ENCODE peak calls at places on chromosomes 4 and X, in eight cellular contexts. W, V, Q, T, X, G, N and K are unnamed samples.

GRCh38 chrX:65871671-65872311 is 168.1 kb downstream of the VSIG4 start:
- DNase-seq in W (no peak), V (no peak), Q (peak), T (peak), X (no peak), G (no peak), N (peak), K (no peak)

GRCh38 chr4:145433684-145434083 is 48.0 kb upstream of the SMAD1 start:
- DNase-seq in W (no peak), V (no peak), Q (no peak), T (no peak), X (no peak), G (no peak), N (no peak), K (no peak)

GRCh38 chrX:27746516-27746915 is 61.3 kb upstream of the MAGEB10 start:
- DNase-seq in W (no peak), V (no peak), Q (no peak), T (no peak), X (no peak), G (no peak), N (no peak), K (no peak)

GRCh38 chr4:6727081-6727942 is 11.3 kb downstream of the BLOC1S4 start:
- DNase-seq in W (no peak), V (no peak), Q (no peak), T (no peak), X (no peak), G (no peak), N (peak), K (no peak)

GRCh38 chrX:140180585-140180984 is 215.3 kb upstream of the CXorf66 start:
- DNase-seq in W (no peak), V (peak), Q (no peak), T (no peak), X (no peak), G (peak), N (peak), K (no peak)

GRCh38 chr4:103095080-103095479 is 4.6 kb downstream of the BDH2 start:
- DNase-seq in W (no peak), V (no peak), Q (no peak), T (no peak), X (no peak), G (no peak), N (no peak), K (no peak)

GRCh38 chrX:47771473-47771872 is 65.2 kb upstream of the ZNF81 start:
- DNase-seq in W (no peak), V (no peak), Q (no peak), T (no peak), X (no peak), G (no peak), N (no peak), K (no peak)

GRCh38 chr4:184066584-184067300 is 150.9 kb downstream of the ENPP6 start:
- DNase-seq in W (no peak), V (no peak), Q (no peak), T (no peak), X (no peak), G (no peak), N (no peak), K (no peak)

GRCh38 chrX:133593531-133593930 is 178.2 kb upstream of the GPC4 start:
- DNase-seq in W (no peak), V (no peak), Q (no peak), T (no peak), X (no peak), G (no peak), N (no peak), K (no peak)

GRCh38 chr4:15714141-15714540 is 11.3 kb downstream of the BST1 start:
- DNase-seq in W (no peak), V (no peak), Q (no peak), T (no peak), X (no peak), G (no peak), N (no peak), K (no peak)

GRCh38 chr4:161254375-161254774 is 909.4 kb downstream of the FSTL5 start:
- DNase-seq in W (no peak), V (no peak), Q (peak), T (no peak), X (no peak), G (no peak), N (no peak), K (no peak)

GRCh38 chrX:110915120-110915519 is 119.5 kb upstream of the CHRDL1 start:
- DNase-seq in W (peak), V (peak), Q (no peak), T (no peak), X (no peak), G (peak), N (peak), K (no peak)

DNA sequence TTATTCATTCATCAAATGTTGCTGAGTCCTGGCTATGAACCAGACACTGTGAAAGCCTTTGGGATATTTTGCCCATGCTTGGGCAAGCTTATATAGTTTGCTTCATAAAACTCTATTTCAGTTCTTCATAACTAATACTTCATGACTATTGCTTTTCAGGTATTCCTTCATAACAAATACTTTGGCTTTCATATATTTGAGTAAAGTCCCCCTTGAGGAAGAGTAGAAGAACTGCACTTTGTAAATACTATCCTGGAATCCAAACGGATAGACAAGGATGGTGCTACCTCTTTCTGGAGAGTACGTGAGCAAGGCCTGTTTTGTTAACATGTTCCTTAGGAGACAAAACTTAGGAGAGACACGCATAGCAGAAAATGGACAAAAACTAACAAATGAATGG is 1.7 kb upstream of the AFP start:
- DNase-seq in W (no peak), V (peak), Q (peak), T (no peak), X (no peak), G (no peak), N (peak), K (no peak)
- TF ChIP-seq CTCF in W (no peak), V (peak), Q (peak), T (peak), X (peak), G (peak), N (peak), K (peak)

GRCh38 chr4:108635070-108635655 is 14.8 kb downstream of the RPL34 start:
- DNase-seq in W (no peak), V (peak), Q (no peak), T (no peak), X (no peak), G (peak), N (no peak), K (no peak)

GRCh38 chr4:108636246-108636645 is 14.2 kb upstream of the OSTC start:
- DNase-seq in W (no peak), V (no peak), Q (no peak), T (no peak), X (no peak), G (peak), N (no peak), K (no peak)

GRCh38 chr4:108637856-108638255 is 12.5 kb upstream of the OSTC start:
- DNase-seq in W (no peak), V (no peak), Q (no peak), T (no peak), X (no peak), G (no peak), N (peak), K (no peak)
- TF ChIP-seq CTCF in W (no peak), V (peak), Q (no peak), T (no peak), X (no peak), G (peak), N (peak), K (no peak)

GRCh38 chr4:4880492-4880891 is 21.0 kb downstream of the MSX1 start:
- DNase-seq in W (no peak), V (no peak), Q (no peak), T (no peak), X (no peak), G (no peak), N (no peak), K (no peak)
- TF ChIP-seq CTCF in W (no peak), V (peak), Q (peak), T (peak), X (peak), G (peak), N (peak), K (peak)

GRCh38 chr4:100742045-100742444 is 224.2 kb upstream of the EMCN start:
- DNase-seq in W (no peak), V (peak), Q (peak), T (no peak), X (no peak), G (no peak), N (peak), K (no peak)
- TF ChIP-seq CTCF in W (no peak), V (peak), Q (peak), T (peak), X (peak), G (peak), N (peak), K (peak)

DNA sequence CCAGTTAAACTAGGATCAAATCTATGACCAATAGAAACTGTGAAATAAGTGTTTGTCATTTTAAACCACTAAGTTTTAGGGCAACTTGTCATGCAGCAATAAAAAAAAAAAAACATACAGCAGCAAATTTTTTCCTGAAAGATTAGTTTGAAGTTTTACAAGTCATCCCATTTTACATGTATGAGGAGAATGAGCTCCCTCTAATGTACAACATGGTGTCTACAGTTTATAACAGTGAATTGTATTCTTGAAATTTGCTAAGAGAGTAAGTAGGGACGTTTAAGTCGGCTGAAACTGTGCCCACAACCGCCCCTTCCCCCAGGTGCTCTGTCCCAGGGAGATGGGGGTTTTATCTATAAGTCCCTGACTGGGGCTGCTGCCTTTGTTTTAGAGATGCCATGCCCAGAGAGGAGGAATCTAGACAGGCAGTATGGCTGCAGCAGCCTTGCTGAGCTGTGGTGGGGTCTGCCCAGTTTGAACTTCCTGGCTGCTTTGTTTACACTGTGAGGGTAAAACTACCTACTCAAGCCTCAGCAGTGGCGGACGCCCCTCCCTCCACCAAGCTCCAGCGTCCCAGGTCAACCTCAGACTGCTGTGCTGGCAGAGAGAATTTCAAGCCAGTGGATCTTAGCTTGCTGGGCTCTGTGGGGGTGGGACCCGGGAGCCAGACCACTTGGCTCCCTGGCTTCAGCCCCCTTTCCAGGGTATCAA is 499.3 kb upstream of the CT83 start:
- DNase-seq in W (no peak), V (no peak), Q (peak), T (no peak), X (no peak), G (no peak), N (no peak), K (no peak)
- TF ChIP-seq CTCF in W (no peak), V (peak), Q (no peak), T (peak), X (peak), G (peak), N (no peak), K (no peak)